ENCODE peak calls at places on chromosome 1, in seven cellular contexts. W is effector memory CD4-positive, alpha-beta T cell; E is fibroblast of lung; P is CD8-positive, alpha-beta memory T cell; C is heart right ventricle; V is tibial nerve; A is spleen. B is an unnamed sample.

GRCh38 chr1:164637461-164638375 is 78.7 kb downstream of the PBX1 start:
- DNase-seq in E (peak; percentile 55), C (peak; percentile 47), V (no peak), W (no peak), A (no peak), P (no peak), B (peak; percentile 15)

GRCh38 chr1:231020816-231021215 is 19.2 kb downstream of the FAM89A start:
- DNase-seq in A (no peak), V (no peak), W (no peak), P (no peak), E (peak; percentile 12), C (no peak), B (no peak)

GRCh38 chr1:65310078-65310587 is 790 bp downstream of the DNAJC6 start:
- DNase-seq in E (peak; percentile 22), P (no peak), C (peak; percentile 24), V (no peak), A (no peak), W (no peak), B (peak; percentile 70)

GRCh38 chr1:21293537-21294265 is 3.4 kb upstream of the ECE1 start:
- DNase-seq in P (peak; percentile 33), V (no peak), A (peak; percentile 86), C (no peak), W (peak; percentile 46), E (no peak), B (no peak)

GRCh38 chr1:68117416-68117815 is 67.0 kb upstream of the DIRAS3 start:
- DNase-seq in A (no peak), E (no peak), W (no peak), P (no peak), C (no peak), V (no peak), B (no peak)

GRCh38 chr1:40030528-40031135 is 9.9 kb upstream of the CAP1 start:
- DNase-seq in W (no peak), A (no peak), E (peak; percentile 63), C (no peak), V (no peak), P (no peak), B (no peak)

GRCh38 chr1:222301653-222302052 is 246.3 kb downstream of the HHIPL2 start:
- DNase-seq in E (no peak), C (no peak), V (no peak), W (no peak), A (no peak), P (no peak), B (no peak)

GRCh38 chr1:38183094-38183493 is 136.5 kb upstream of the POU3F1 start:
- DNase-seq in C (no peak), P (no peak), V (no peak), A (no peak), E (no peak), W (no peak), B (no peak)

GRCh38 chr1:42847721-42848470 is 1.5 kb downstream of the ZNF691 start:
- DNase-seq in E (no peak), W (no peak), P (no peak), C (no peak), A (no peak), V (no peak), B (no peak)

GRCh38 chr1:236058141-236058626 is 6.7 kb downstream of the NID1 start:
- DNase-seq in P (no peak), A (no peak), V (no peak), C (no peak), W (no peak), E (peak; percentile 61), B (no peak)

GRCh38 chr1:52825868-52826267 is 16.7 kb upstream of the ZYG11A start:
- DNase-seq in P (no peak), E (peak; percentile 38), W (no peak), A (no peak), V (no peak), C (no peak), B (no peak)

GRCh38 chr1:183936791-183937190 is 100.7 kb downstream of the COLGALT2 start:
- DNase-seq in E (no peak), C (no peak), V (no peak), W (no peak), A (no peak), P (no peak), B (no peak)

GRCh38 chr1:183933528-183934179 is 103.9 kb downstream of the COLGALT2 start:
- DNase-seq in W (no peak), C (no peak), E (no peak), A (no peak), P (no peak), V (no peak), B (no peak)

GRCh38 chr1:183932412-183932811 is 105.1 kb downstream of the COLGALT2 start:
- DNase-seq in V (peak; percentile 59), W (no peak), P (no peak), A (no peak), E (peak; percentile 87), C (peak; percentile 85), B (peak; percentile 71)

GRCh38 chr1:183934284-183934683 is 103.2 kb downstream of the COLGALT2 start:
- DNase-seq in A (no peak), E (no peak), P (no peak), W (no peak), C (no peak), V (no peak), B (no peak)

DNA sequence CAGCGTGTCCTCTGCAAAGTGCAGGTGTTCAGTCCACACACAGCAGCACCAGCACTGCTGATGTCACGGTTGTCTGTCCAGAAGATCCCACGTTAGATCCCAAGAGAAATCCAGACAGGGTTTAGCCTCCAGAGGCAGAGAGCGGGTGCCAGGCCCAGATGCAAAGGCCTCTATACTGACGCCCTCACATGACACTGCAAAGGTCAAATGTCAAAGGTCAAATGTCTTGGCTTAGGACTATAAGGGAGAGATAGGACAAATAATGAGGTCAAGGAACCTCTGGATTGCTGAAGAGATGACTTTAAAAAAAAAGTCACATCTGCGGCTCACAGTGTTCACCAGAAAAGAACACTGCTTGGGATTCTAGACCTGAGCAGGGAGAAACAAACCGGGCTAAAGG is 101.5 kb downstream of the COLGALT2 start:
- DNase-seq in V (no peak), E (no peak), P (no peak), C (no peak), A (no peak), W (no peak), B (no peak)
- H3K27ac ChIP-seq in V (no peak overlapping the region), E (no peak overlapping the region), P (no peak overlapping the region), C (no peak overlapping the region), A (no peak overlapping the region), W (no peak overlapping the region), B (no peak overlapping the region)

DNA sequence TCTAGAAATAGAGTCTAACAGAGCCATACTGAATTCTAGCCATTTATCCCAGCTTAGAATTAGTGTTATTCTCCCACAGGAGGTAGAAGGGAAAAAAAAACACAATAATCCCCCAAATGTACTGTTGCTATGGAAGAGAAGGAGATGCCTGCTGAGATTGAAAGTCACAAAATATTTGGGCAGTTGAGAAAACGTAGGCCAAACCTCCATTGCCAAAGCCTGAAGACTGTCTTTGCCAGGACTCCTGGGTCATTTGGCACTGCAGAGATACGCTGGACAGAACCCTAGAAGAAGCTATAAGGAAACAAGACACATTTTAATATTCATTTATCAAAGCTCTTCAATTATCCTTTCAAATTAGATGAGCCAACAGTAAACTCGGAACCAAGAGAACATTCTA is 22.3 kb downstream of the BARHL2 start:
- DNase-seq in A (no peak), W (no peak), P (no peak), C (no peak), V (no peak), E (no peak), B (no peak)
- H3K27ac ChIP-seq in A (no peak overlapping the region), W (no peak overlapping the region), P (no peak overlapping the region), C (no peak overlapping the region), V (no peak overlapping the region), E (no peak overlapping the region), B (no peak overlapping the region)

GRCh38 chr1:112325504-112325903 is 70.5 kb upstream of the CTTNBP2NL start:
- DNase-seq in V (no peak), A (no peak), E (no peak), C (no peak), P (no peak), W (no peak), B (no peak)
- H3K27ac ChIP-seq in V (no peak overlapping the region), A (no peak overlapping the region), E (no peak overlapping the region), C (no peak overlapping the region), P (no peak overlapping the region), W (no peak overlapping the region), B (no peak overlapping the region)

GRCh38 chr1:27782950-27783349 is 9.9 kb downstream of the STX12 start:
- DNase-seq in A (no peak), E (no peak), C (no peak), W (no peak), V (no peak), P (no peak), B (no peak)

GRCh38 chr1:27787895-27788294 is 14.9 kb downstream of the STX12 start:
- DNase-seq in P (no peak), E (peak; percentile 74), W (no peak), C (no peak), A (no peak), V (no peak), B (no peak)

GRCh38 chr1:27789511-27790154 is 16.6 kb downstream of the STX12 start:
- DNase-seq in A (no peak), P (no peak), C (no peak), V (no peak), W (no peak), E (no peak), B (no peak)

GRCh38 chr1:27785763-27786162 is 12.7 kb downstream of the STX12 start:
- DNase-seq in P (no peak), V (no peak), W (no peak), A (no peak), E (no peak), C (no peak), B (no peak)

GRCh38 chr1:27784664-27785063 is 11.6 kb downstream of the STX12 start:
- DNase-seq in A (no peak), W (no peak), C (no peak), E (no peak), V (no peak), P (no peak), B (no peak)
- H3K27ac ChIP-seq in A (no peak overlapping the region), W (no peak overlapping the region), C (no peak overlapping the region), E (no peak overlapping the region), V (no peak overlapping the region), P (no peak overlapping the region), B (no peak overlapping the region)

DNA sequence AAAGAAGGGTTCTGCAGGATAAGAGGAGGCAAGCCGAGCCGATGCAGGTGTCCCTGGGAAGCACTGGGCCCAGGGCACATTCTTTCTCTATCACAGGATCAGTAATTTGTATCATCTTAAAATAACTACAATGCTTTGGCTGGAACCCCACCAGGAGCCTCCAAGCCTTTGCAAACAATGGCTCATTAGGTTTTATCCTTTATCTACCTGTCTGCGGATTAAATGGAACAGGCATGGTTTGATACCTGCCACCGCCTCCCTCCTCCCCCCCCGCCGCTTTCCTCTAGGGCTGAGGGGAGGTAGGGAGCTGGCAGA is 571.9 kb downstream of the AJAP1 start:
- DNase-seq in E (no peak), P (no peak), W (no peak), A (no peak), C (no peak), V (no peak), B (no peak)
- H3K27ac ChIP-seq in E (no peak overlapping the region), P (no peak overlapping the region), W (no peak overlapping the region), A (no peak overlapping the region), C (no peak overlapping the region), V (no peak overlapping the region), B (no peak overlapping the region)

GRCh38 chr1:33372162-33372561 is 51.3 kb upstream of the A3GALT2 start:
- DNase-seq in W (no peak), A (no peak), C (no peak), P (no peak), V (no peak), E (no peak), B (no peak)
- H3K27ac ChIP-seq in W (no peak overlapping the region), A (no peak overlapping the region), C (no peak overlapping the region), P (no peak overlapping the region), V (no peak overlapping the region), E (no peak overlapping the region), B (no peak overlapping the region)